ENCODE peak calls at places on chromosome 17, in eight cellular contexts. One of them, this sample, is unnamed.

GRCh38 chr17:4592240-4593005 is 8.1 kb downstream of the SMTNL2 start:
- DNase-seq in CD8-positive, alpha-beta T cell: no peak
- DNase-seq in fibroblast of mammary gland: no peak
- DNase-seq in AG10803: no peak
- DNase-seq in psoas muscle: no peak
- DNase-seq in SJSA1: no peak
- DNase-seq in thoracic aorta: no peak
- DNase-seq in colonic mucosa: no peak
- DNase-seq in this sample: no peak

GRCh38 chr17:67200727-67201301 is 44.2 kb downstream of the HELZ start:
- DNase-seq in CD8-positive, alpha-beta T cell: no peak
- DNase-seq in fibroblast of mammary gland: peak
- DNase-seq in AG10803: no peak
- DNase-seq in psoas muscle: no peak
- DNase-seq in SJSA1: no peak
- DNase-seq in thoracic aorta: no peak
- DNase-seq in colonic mucosa: no peak
- DNase-seq in this sample: no peak

GRCh38 chr17:1229891-1230571 is 40.2 kb upstream of the BHLHA9 start:
- DNase-seq in CD8-positive, alpha-beta T cell: peak
- DNase-seq in fibroblast of mammary gland: no peak
- DNase-seq in AG10803: no peak
- DNase-seq in psoas muscle: no peak
- DNase-seq in SJSA1: no peak
- DNase-seq in thoracic aorta: no peak
- DNase-seq in colonic mucosa: no peak
- DNase-seq in this sample: no peak

GRCh38 chr17:54944796-54945195 is 23.7 kb downstream of the COX11 start:
- DNase-seq in CD8-positive, alpha-beta T cell: no peak
- DNase-seq in fibroblast of mammary gland: peak
- DNase-seq in AG10803: peak
- DNase-seq in psoas muscle: no peak
- DNase-seq in SJSA1: peak
- DNase-seq in thoracic aorta: no peak
- DNase-seq in colonic mucosa: no peak
- DNase-seq in this sample: no peak

GRCh38 chr17:59366773-59367656 is 35.6 kb downstream of the YPEL2 start:
- DNase-seq in CD8-positive, alpha-beta T cell: no peak
- DNase-seq in fibroblast of mammary gland: peak
- DNase-seq in AG10803: peak
- DNase-seq in psoas muscle: no peak
- DNase-seq in SJSA1: no peak
- DNase-seq in thoracic aorta: no peak
- DNase-seq in colonic mucosa: peak
- DNase-seq in this sample: no peak

GRCh38 chr17:31740611-31741082 is 118.4 kb downstream of the COPRS start:
- DNase-seq in CD8-positive, alpha-beta T cell: no peak
- DNase-seq in fibroblast of mammary gland: peak
- DNase-seq in AG10803: peak
- DNase-seq in psoas muscle: no peak
- DNase-seq in SJSA1: peak
- DNase-seq in thoracic aorta: no peak
- DNase-seq in colonic mucosa: no peak
- DNase-seq in this sample: peak

GRCh38 chr17:38363016-38363415 is 11.4 kb downstream of the SOCS7 start:
- DNase-seq in CD8-positive, alpha-beta T cell: no peak
- DNase-seq in fibroblast of mammary gland: no peak
- DNase-seq in AG10803: no peak
- DNase-seq in psoas muscle: no peak
- DNase-seq in SJSA1: no peak
- DNase-seq in thoracic aorta: no peak
- DNase-seq in colonic mucosa: no peak
- DNase-seq in this sample: no peak

GRCh38 chr17:81983639-81984373 is 6.4 kb downstream of the ASPSCR1 start:
- DNase-seq in CD8-positive, alpha-beta T cell: no peak
- DNase-seq in fibroblast of mammary gland: no peak
- DNase-seq in AG10803: no peak
- DNase-seq in psoas muscle: no peak
- DNase-seq in SJSA1: no peak
- DNase-seq in thoracic aorta: no peak
- DNase-seq in colonic mucosa: no peak
- DNase-seq in this sample: no peak

GRCh38 chr17:64024781-64025731 is 4.6 kb upstream of the ICAM2 start:
- DNase-seq in CD8-positive, alpha-beta T cell: peak
- DNase-seq in fibroblast of mammary gland: peak
- DNase-seq in AG10803: no peak
- DNase-seq in psoas muscle: no peak
- DNase-seq in SJSA1: no peak
- DNase-seq in thoracic aorta: no peak
- DNase-seq in colonic mucosa: peak
- DNase-seq in this sample: no peak

GRCh38 chr17:144936-145670 is 7.7 kb downstream of the SCGB1C2 start:
- DNase-seq in CD8-positive, alpha-beta T cell: no peak
- DNase-seq in fibroblast of mammary gland: no peak
- DNase-seq in AG10803: no peak
- DNase-seq in psoas muscle: peak
- DNase-seq in SJSA1: peak
- DNase-seq in thoracic aorta: no peak
- DNase-seq in colonic mucosa: peak
- DNase-seq in this sample: no peak

GRCh38 chr17:35286120-35286781 is 43.4 kb downstream of the SLFN5 start:
- DNase-seq in CD8-positive, alpha-beta T cell: no peak
- DNase-seq in fibroblast of mammary gland: no peak
- DNase-seq in AG10803: no peak
- DNase-seq in psoas muscle: no peak
- DNase-seq in SJSA1: no peak
- DNase-seq in thoracic aorta: no peak
- DNase-seq in colonic mucosa: no peak
- DNase-seq in this sample: no peak

GRCh38 chr17:8745586-8746500 is 1.2 kb upstream of the CCDC42 start:
- DNase-seq in CD8-positive, alpha-beta T cell: peak
- DNase-seq in fibroblast of mammary gland: peak
- DNase-seq in AG10803: peak
- DNase-seq in psoas muscle: peak
- DNase-seq in SJSA1: peak
- DNase-seq in thoracic aorta: peak
- DNase-seq in colonic mucosa: peak
- DNase-seq in this sample: peak

GRCh38 chr17:77778636-77779524 is 179.6 kb upstream of the TNRC6C start:
- DNase-seq in CD8-positive, alpha-beta T cell: no peak
- DNase-seq in fibroblast of mammary gland: no peak
- DNase-seq in AG10803: peak
- DNase-seq in psoas muscle: peak
- DNase-seq in SJSA1: no peak
- DNase-seq in thoracic aorta: peak
- DNase-seq in colonic mucosa: no peak
- DNase-seq in this sample: peak

GRCh38 chr17:63700528-63701441 is 860 bp upstream of the LIMD2 start:
- DNase-seq in CD8-positive, alpha-beta T cell: peak
- DNase-seq in fibroblast of mammary gland: peak
- DNase-seq in AG10803: peak
- DNase-seq in psoas muscle: peak
- DNase-seq in SJSA1: no peak
- DNase-seq in thoracic aorta: peak
- DNase-seq in colonic mucosa: no peak
- DNase-seq in this sample: peak

GRCh38 chr17:60496051-60496450 is 30.0 kb downstream of the APPBP2 start:
- DNase-seq in CD8-positive, alpha-beta T cell: no peak
- DNase-seq in fibroblast of mammary gland: no peak
- DNase-seq in AG10803: peak
- DNase-seq in psoas muscle: no peak
- DNase-seq in SJSA1: no peak
- DNase-seq in thoracic aorta: no peak
- DNase-seq in colonic mucosa: no peak
- DNase-seq in this sample: no peak

GRCh38 chr17:79038545-79039135 is 14.7 kb downstream of the C1QTNF1 start:
- DNase-seq in CD8-positive, alpha-beta T cell: no peak
- DNase-seq in fibroblast of mammary gland: peak
- DNase-seq in AG10803: peak
- DNase-seq in psoas muscle: peak
- DNase-seq in SJSA1: no peak
- DNase-seq in thoracic aorta: no peak
- DNase-seq in colonic mucosa: no peak
- DNase-seq in this sample: peak

DNA sequence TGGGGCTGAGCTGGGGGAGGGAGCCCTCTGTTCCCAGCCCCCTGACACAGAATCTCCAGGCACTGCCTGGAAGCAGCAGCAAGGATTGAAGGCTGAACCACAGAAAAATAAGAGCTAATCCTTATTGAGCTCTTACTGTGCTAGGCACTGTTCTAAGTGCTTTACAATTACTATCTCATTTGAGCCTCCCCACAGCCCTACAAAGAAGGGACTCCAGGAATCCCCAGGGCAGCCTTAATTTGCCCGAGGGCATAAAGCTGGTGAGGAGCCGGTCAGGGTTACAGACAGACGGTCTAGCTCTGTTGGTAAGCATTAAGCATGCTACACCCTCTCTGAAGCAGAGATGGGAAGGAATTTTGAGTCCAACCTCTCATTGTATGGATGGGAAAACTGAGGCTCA is 7.0 kb downstream of the SAMD14 start:
- DNase-seq in CD8-positive, alpha-beta T cell: no peak
- DNase-seq in fibroblast of mammary gland: no peak
- DNase-seq in AG10803: no peak
- DNase-seq in psoas muscle: no peak
- DNase-seq in SJSA1: no peak
- DNase-seq in thoracic aorta: no peak
- DNase-seq in colonic mucosa: no peak
- DNase-seq in this sample: no peak
- H3K4me3 ChIP-seq in CD8-positive, alpha-beta T cell: no peak
- H3K4me3 ChIP-seq in fibroblast of mammary gland: no peak
- H3K4me3 ChIP-seq in AG10803: no peak
- H3K4me3 ChIP-seq in psoas muscle: no peak
- H3K4me3 ChIP-seq in SJSA1: no peak
- H3K4me3 ChIP-seq in thoracic aorta: no peak
- H3K4me3 ChIP-seq in colonic mucosa: no peak
- H3K4me3 ChIP-seq in this sample: no peak

GRCh38 chr17:48543854-48544355 is 1.0 kb downstream of the HOXB2 start:
- DNase-seq in CD8-positive, alpha-beta T cell: no peak
- DNase-seq in fibroblast of mammary gland: no peak
- DNase-seq in AG10803: no peak
- DNase-seq in psoas muscle: no peak
- DNase-seq in SJSA1: no peak
- DNase-seq in thoracic aorta: no peak
- DNase-seq in colonic mucosa: no peak
- DNase-seq in this sample: peak

GRCh38 chr17:48546187-48546923 is 1.4 kb upstream of the HOXB2 start:
- DNase-seq in CD8-positive, alpha-beta T cell: no peak
- DNase-seq in fibroblast of mammary gland: peak
- DNase-seq in AG10803: peak
- DNase-seq in psoas muscle: no peak
- DNase-seq in SJSA1: no peak
- DNase-seq in thoracic aorta: no peak
- DNase-seq in colonic mucosa: no peak
- DNase-seq in this sample: peak

GRCh38 chr17:48544356-48545021 is 420 bp downstream of the HOXB2 start:
- DNase-seq in CD8-positive, alpha-beta T cell: peak
- DNase-seq in fibroblast of mammary gland: peak
- DNase-seq in AG10803: peak
- DNase-seq in psoas muscle: peak
- DNase-seq in SJSA1: peak
- DNase-seq in thoracic aorta: peak
- DNase-seq in colonic mucosa: peak
- DNase-seq in this sample: peak

GRCh38 chr17:48545539-48545938 is 630 bp upstream of the HOXB2 start:
- DNase-seq in CD8-positive, alpha-beta T cell: no peak
- DNase-seq in fibroblast of mammary gland: no peak
- DNase-seq in AG10803: no peak
- DNase-seq in psoas muscle: no peak
- DNase-seq in SJSA1: no peak
- DNase-seq in thoracic aorta: no peak
- DNase-seq in colonic mucosa: no peak
- DNase-seq in this sample: no peak

DNA sequence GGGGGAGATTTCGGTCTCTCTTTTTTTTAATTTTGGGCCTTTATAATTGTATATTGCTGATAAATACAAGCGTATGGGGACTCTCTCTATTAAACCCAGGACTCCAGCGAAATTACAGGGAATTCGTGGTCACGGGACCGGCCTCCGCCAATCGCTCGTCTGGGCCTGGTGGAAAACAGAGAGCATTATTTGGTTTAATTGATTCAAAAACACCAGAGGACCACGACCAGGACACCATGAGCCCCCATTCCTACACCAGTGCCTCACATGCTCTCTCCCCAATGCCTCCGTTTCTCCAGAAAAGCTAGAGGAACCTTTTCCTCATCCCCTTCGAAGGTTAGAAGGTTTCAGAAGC is at the start of gene HOXB2:
- DNase-seq in CD8-positive, alpha-beta T cell: no peak
- DNase-seq in fibroblast of mammary gland: no peak
- DNase-seq in AG10803: peak
- DNase-seq in psoas muscle: no peak
- DNase-seq in SJSA1: no peak
- DNase-seq in thoracic aorta: no peak
- DNase-seq in colonic mucosa: no peak
- DNase-seq in this sample: peak
- H3K4me3 ChIP-seq in CD8-positive, alpha-beta T cell: peak
- H3K4me3 ChIP-seq in fibroblast of mammary gland: peak
- H3K4me3 ChIP-seq in AG10803: peak
- H3K4me3 ChIP-seq in psoas muscle: peak
- H3K4me3 ChIP-seq in SJSA1: peak
- H3K4me3 ChIP-seq in thoracic aorta: peak
- H3K4me3 ChIP-seq in colonic mucosa: peak
- H3K4me3 ChIP-seq in this sample: peak

DNA sequence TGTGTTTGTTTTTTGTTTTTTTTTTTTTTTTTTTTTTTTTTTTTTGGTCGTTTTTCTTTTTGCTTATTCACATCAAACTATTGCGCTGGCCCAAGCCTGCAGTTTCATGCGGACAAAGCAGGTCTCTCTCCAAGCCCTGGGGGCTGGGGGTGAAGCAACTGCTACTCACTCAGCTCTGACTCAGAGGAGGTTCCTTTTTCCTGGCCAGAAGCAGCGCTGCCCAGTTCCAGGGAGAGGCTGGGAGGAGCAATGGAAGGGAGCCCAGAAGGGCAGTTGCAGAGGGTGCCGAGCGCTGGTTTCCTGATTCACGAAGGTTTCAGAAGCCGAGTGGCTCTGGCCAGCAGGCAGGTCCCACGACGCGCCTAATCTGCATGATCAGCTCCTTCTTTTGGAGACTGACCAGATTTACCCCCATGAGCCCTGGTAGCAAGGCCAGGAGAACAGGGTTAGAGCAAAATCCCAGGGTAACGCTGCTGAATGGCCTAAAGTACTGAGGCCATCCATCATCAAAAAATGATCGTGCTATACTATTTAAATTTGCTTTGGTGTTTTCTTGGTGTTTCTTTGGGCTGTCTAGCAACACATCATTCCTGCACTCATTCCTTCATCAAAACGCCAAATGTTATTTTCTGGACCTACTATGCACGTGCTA is 144.7 kb upstream of the SOX9 start:
- DNase-seq in CD8-positive, alpha-beta T cell: no peak
- DNase-seq in fibroblast of mammary gland: peak
- DNase-seq in AG10803: peak
- DNase-seq in psoas muscle: peak
- DNase-seq in SJSA1: peak
- DNase-seq in thoracic aorta: peak
- DNase-seq in colonic mucosa: peak
- DNase-seq in this sample: peak
- H3K4me3 ChIP-seq in CD8-positive, alpha-beta T cell: no peak
- H3K4me3 ChIP-seq in fibroblast of mammary gland: no peak
- H3K4me3 ChIP-seq in AG10803: peak
- H3K4me3 ChIP-seq in psoas muscle: peak
- H3K4me3 ChIP-seq in SJSA1: no peak
- H3K4me3 ChIP-seq in thoracic aorta: peak
- H3K4me3 ChIP-seq in colonic mucosa: no peak
- H3K4me3 ChIP-seq in this sample: no peak

GRCh38 chr17:75433223-75433622 is 23.2 kb upstream of the TMEM94 start:
- DNase-seq in CD8-positive, alpha-beta T cell: no peak
- DNase-seq in fibroblast of mammary gland: no peak
- DNase-seq in AG10803: no peak
- DNase-seq in psoas muscle: no peak
- DNase-seq in SJSA1: no peak
- DNase-seq in thoracic aorta: no peak
- DNase-seq in colonic mucosa: no peak
- DNase-seq in this sample: no peak
- H3K4me3 ChIP-seq in CD8-positive, alpha-beta T cell: no peak
- H3K4me3 ChIP-seq in fibroblast of mammary gland: no peak
- H3K4me3 ChIP-seq in AG10803: no peak
- H3K4me3 ChIP-seq in psoas muscle: no peak
- H3K4me3 ChIP-seq in SJSA1: no peak
- H3K4me3 ChIP-seq in thoracic aorta: no peak
- H3K4me3 ChIP-seq in colonic mucosa: no peak
- H3K4me3 ChIP-seq in this sample: no peak